ENCODE peak calls at places on chromosomes 2 and 18, in nine cellular contexts. P is NCI-H1694; F is stimulated activated CD4-positive, alpha-beta T cell treated with anti-CD3 and anti-CD28 coated beads, Interleukin-15, amount 100 ng/mL, for 24 hours; L is ELR; Q is memory B cell; T is mesothelial cell of epicardium; W is HTR-8/SVneo; D is posterior vena cava; I is hypothalamus. X is an unnamed sample.

GRCh38 chr2:100928235-100928634 is 73.9 kb upstream of the RPL31 start:
- DNase-seq in L (no peak), T (no peak), W (no peak), F (no peak), Q (no peak), D (no peak), P (no peak), I (no peak), X (no peak)

GRCh38 chr18:77173274-77174030 is 40.9 kb upstream of the MBP start:
- DNase-seq in D (no peak), I (no peak), L (no peak), T (no peak), P (peak), W (no peak), Q (no peak), F (no peak), X (no peak)

GRCh38 chr2:217260441-217261080 is 400.7 kb upstream of the TNP1 start:
- DNase-seq in W (no peak), I (no peak), L (no peak), Q (no peak), P (no peak), T (no peak), F (no peak), D (no peak), X (no peak)

GRCh38 chr2:98471402-98472131 is 26.9 kb downstream of the INPP4A start:
- DNase-seq in Q (no peak), W (no peak), P (no peak), F (no peak), D (no peak), T (no peak), L (no peak), I (no peak), X (no peak)

GRCh38 chr2:241110607-241111442 is 8.7 kb upstream of the MTERF4 start:
- DNase-seq in T (no peak), F (no peak), W (no peak), I (no peak), Q (peak), D (no peak), P (no peak), L (no peak), X (no peak)

GRCh38 chr18:9868857-9869712 is 16.7 kb upstream of the TXNDC2 start:
- DNase-seq in T (no peak), F (no peak), D (no peak), I (no peak), P (no peak), W (no peak), Q (no peak), L (no peak), X (no peak)

GRCh38 chr18:59044855-59045254 is 94.8 kb upstream of the SEC11C start:
- DNase-seq in W (no peak), P (no peak), T (no peak), L (no peak), I (no peak), D (no peak), Q (no peak), F (no peak), X (no peak)

GRCh38 chr2:171579481-171579880 is 57.2 kb downstream of the CYBRD1 start:
- DNase-seq in I (no peak), D (no peak), F (no peak), P (no peak), T (no peak), L (peak), Q (no peak), W (no peak), X (no peak)

GRCh38 chr2:237895544-237896506 is 36.4 kb downstream of the RAMP1 start:
- DNase-seq in T (no peak), Q (no peak), W (no peak), P (peak), I (peak), L (no peak), D (peak), F (no peak), X (no peak)

GRCh38 chr18:2050016-2050415 is 521.3 kb downstream of the METTL4 start:
- DNase-seq in W (no peak), P (no peak), L (peak), F (no peak), D (no peak), Q (no peak), I (no peak), T (no peak), X (peak)

GRCh38 chr18:5091741-5092140 is 105.3 kb downstream of the AKAIN1 start:
- DNase-seq in W (no peak), F (no peak), Q (no peak), L (no peak), D (no peak), I (no peak), P (no peak), T (no peak), X (no peak)

GRCh38 chr2:136344339-136344738 is 226.4 kb upstream of the CXCR4 start:
- DNase-seq in F (no peak), L (no peak), P (no peak), I (no peak), W (no peak), T (no peak), D (no peak), Q (no peak), X (no peak)

GRCh38 chr2:159658887-159659437 is 42.6 kb upstream of the BAZ2B start:
- DNase-seq in W (no peak), P (no peak), I (no peak), T (no peak), L (no peak), Q (no peak), F (no peak), D (no peak), X (no peak)

GRCh38 chr2:120470717-120471060 is 124.8 kb downstream of the INHBB start:
- DNase-seq in D (no peak), W (no peak), T (no peak), P (no peak), F (no peak), L (no peak), Q (no peak), I (no peak), X (no peak)

GRCh38 chr2:189440644-189440946 is 679 bp upstream of the WDR75 start:
- DNase-seq in L (no peak), Q (no peak), D (no peak), T (no peak), F (no peak), I (no peak), P (no peak), W (no peak), X (no peak)

GRCh38 chr2:140975237-140975636 is 1155.6 kb downstream of the LRP1B start:
- DNase-seq in T (no peak), P (no peak), Q (no peak), L (peak), I (no peak), D (no peak), F (no peak), W (no peak), X (no peak)

GRCh38 chr18:9552616-9553015 is 61.7 kb downstream of the PPP4R1 start:
- DNase-seq in W (no peak), L (no peak), I (no peak), T (no peak), P (no peak), F (no peak), Q (no peak), D (no peak), X (no peak)

GRCh38 chr18:79366177-79367094 is 29.3 kb upstream of the NFATC1 start:
- DNase-seq in F (no peak), Q (no peak), T (no peak), I (no peak), P (no peak), W (no peak), D (no peak), L (no peak), X (no peak)

GRCh38 chr2:238640486-238640885 is 207.4 kb upstream of the TWIST2 start:
- DNase-seq in I (no peak), T (no peak), W (no peak), F (no peak), P (no peak), L (no peak), D (peak), Q (no peak), X (no peak)

GRCh38 chr18:69883781-69884180 is 63.9 kb downstream of the CD226 start:
- DNase-seq in L (no peak), I (no peak), D (no peak), T (no peak), P (no peak), F (no peak), Q (no peak), W (no peak), X (no peak)

GRCh38 chr2:70188460-70188859 is 2.4 kb downstream of the C2orf42 start:
- DNase-seq in L (no peak), F (no peak), Q (no peak), P (no peak), I (no peak), W (no peak), T (no peak), D (no peak), X (no peak)

GRCh38 chr2:15170068-15170775 is 390.9 kb downstream of the NBAS start:
- DNase-seq in P (no peak), F (no peak), Q (no peak), L (peak), D (no peak), I (no peak), T (no peak), W (peak), X (no peak)

GRCh38 chr2:169005994-169006393 is 25.1 kb downstream of the ABCB11 start:
- DNase-seq in D (no peak), Q (no peak), P (no peak), F (no peak), W (no peak), T (no peak), L (no peak), I (no peak), X (no peak)

GRCh38 chr2:235512699-235513053 is 18.8 kb downstream of the AGAP1 start:
- DNase-seq in L (no peak), W (no peak), T (no peak), Q (no peak), D (peak), I (no peak), P (no peak), F (no peak), X (no peak)

GRCh38 chr18:76064998-76065397 is 430.0 kb downstream of the ZNF516 start:
- DNase-seq in L (no peak), Q (no peak), D (no peak), I (no peak), F (no peak), T (no peak), P (no peak), W (no peak), X (no peak)

GRCh38 chr2:95313296-95314265 is 16.4 kb downstream of the KCNIP3 start:
- DNase-seq in L (no peak), Q (no peak), D (no peak), W (no peak), F (no peak), T (no peak), I (no peak), P (no peak), X (no peak)

GRCh38 chr18:58676270-58676669 is 5.0 kb downstream of the MALT1 start:
- DNase-seq in T (no peak), Q (no peak), L (no peak), P (no peak), W (no peak), D (no peak), I (no peak), F (no peak), X (no peak)

GRCh38 chr2:191631754-191632153 is 46.2 kb upstream of the NABP1 start:
- DNase-seq in L (peak), F (no peak), T (peak), D (no peak), W (peak), Q (no peak), P (no peak), I (no peak), X (no peak)

X was measured in ACHN.